ENCODE peak calls at places on chromosomes 13 and 19, in six cellular contexts. I, S, E, B, K and U are unnamed samples.

GRCh38 chr13:33316890-33317289 is 31.3 kb upstream of the STARD13 start:
- DNase-seq in I (no peak), S (no peak), E (no peak), B (no peak), K (no peak), U (no peak)

GRCh38 chr19:45503909-45504308 is 3.4 kb upstream of the VASP start:
- DNase-seq in I (no peak), S (no peak), E (no peak), B (no peak), K (no peak), U (no peak)

GRCh38 chr19:46036745-46037126 is 4.1 kb downstream of the IGFL4 start:
- DNase-seq in I (no peak), S (no peak), E (no peak), B (no peak), K (no peak), U (no peak)

GRCh38 chr13:98454389-98454881 is 122.5 kb downstream of the STK24 start:
- DNase-seq in I (peak; percentile 89), S (no peak), E (no peak), B (peak; percentile 67), K (peak; percentile 90), U (peak; percentile 91)

GRCh38 chr19:18967358-18968146 is 26.5 kb upstream of the HOMER3 start:
- DNase-seq in I (peak; percentile 53), S (no peak), E (peak; percentile 7), B (no peak), K (peak; percentile 92), U (no peak)

GRCh38 chr19:11205939-11206570 is 8.7 kb upstream of the KANK2 start:
- DNase-seq in I (no peak), S (no peak), E (no peak), B (no peak), K (no peak), U (no peak)

GRCh38 chr13:75788494-75788991 is 152.4 kb downstream of the LMO7 start:
- DNase-seq in I (peak; percentile 92), S (no peak), E (no peak), B (peak; percentile 55), K (peak; percentile 87), U (peak; percentile 71)

GRCh38 chr13:27997904-27998522 is 9.5 kb upstream of the URAD start:
- DNase-seq in I (peak; percentile 15), S (no peak), E (no peak), B (peak; percentile 12), K (peak; percentile 48), U (no peak)

GRCh38 chr13:97353927-97354326 is 80.0 kb upstream of the RAP2A start:
- DNase-seq in I (peak; percentile 58), S (no peak), E (no peak), B (peak; percentile 52), K (peak; percentile 25), U (no peak)

GRCh38 chr13:85864963-85865530 is 65.8 kb upstream of the SLITRK6 start:
- DNase-seq in I (peak; percentile 3), S (peak; percentile 22), E (no peak), B (peak; percentile 11), K (peak; percentile 1), U (no peak)

GRCh38 chr13:102517959-102518358 is 78.8 kb upstream of the TPP2 start:
- DNase-seq in I (no peak), S (peak; percentile 12), E (no peak), B (no peak), K (no peak), U (no peak)

GRCh38 chr13:21924958-21925357 is 254.1 kb downstream of the FGF9 start:
- DNase-seq in I (no peak), S (no peak), E (no peak), B (no peak), K (no peak), U (no peak)

GRCh38 chr13:86608739-86609138 is 809.5 kb upstream of the SLITRK6 start:
- DNase-seq in I (no peak), S (no peak), E (no peak), B (no peak), K (no peak), U (no peak)

GRCh38 chr19:52237771-52238400 is 31.5 kb upstream of the ZNF766 start:
- DNase-seq in I (peak; percentile 53), S (peak; percentile 44), E (no peak), B (peak; percentile 68), K (peak; percentile 78), U (peak; percentile 21)

GRCh38 chr13:72514141-72514540 is 213.3 kb downstream of the MZT1 start:
- DNase-seq in I (peak; percentile 58), S (no peak), E (no peak), B (peak; percentile 70), K (peak; percentile 28), U (no peak)

GRCh38 chr13:58949646-58950045 is 1214.1 kb downstream of the DIAPH3 start:
- DNase-seq in I (no peak), S (no peak), E (no peak), B (no peak), K (no peak), U (no peak)

GRCh38 chr13:27022571-27023311 is 148.9 kb downstream of the USP12 start:
- DNase-seq in I (peak; percentile 71), S (no peak), E (no peak), B (no peak), K (peak; percentile 20), U (no peak)

GRCh38 chr13:74045583-74045982 is 88.6 kb downstream of the KLF12 start:
- DNase-seq in I (no peak), S (no peak), E (no peak), B (no peak), K (no peak), U (no peak)

GRCh38 chr13:50149932-50150331 is 134.7 kb downstream of the KCNRG start:
- DNase-seq in I (no peak), S (no peak), E (no peak), B (no peak), K (no peak), U (no peak)

GRCh38 chr13:98885605-98886004 is 92.3 kb downstream of the DOCK9 start:
- DNase-seq in I (no peak), S (no peak), E (no peak), B (no peak), K (no peak), U (no peak)

GRCh38 chr19:56595548-56595899 is 422 bp downstream of the ZNF71 start:
- DNase-seq in I (peak; percentile 19), S (no peak), E (no peak), B (peak; percentile 25), K (no peak), U (no peak)

GRCh38 chr19:49473868-49474544 is at the start of gene FLT3LG:
- DNase-seq in I (peak; percentile 53), S (peak; percentile 96), E (no peak), B (peak; percentile 39), K (peak; percentile 77), U (peak; percentile 34)

GRCh38 chr19:55084416-55084815 is 8.7 kb downstream of the EPS8L1 start:
- DNase-seq in I (no peak), S (no peak), E (no peak), B (no peak), K (no peak), U (no peak)

GRCh38 chr13:50122465-50122864 is 107.2 kb downstream of the KCNRG start:
- DNase-seq in I (no peak), S (no peak), E (no peak), B (no peak), K (no peak), U (no peak)

GRCh38 chr13:21663197-21663596 is 7.7 kb upstream of the FGF9 start:
- DNase-seq in I (no peak), S (no peak), E (no peak), B (no peak), K (no peak), U (no peak)

GRCh38 chr13:44747179-44747578 is 171.0 kb upstream of the TSC22D1 start:
- DNase-seq in I (no peak), S (no peak), E (no peak), B (no peak), K (no peak), U (no peak)

GRCh38 chr13:49569993-49570689 is 15.2 kb downstream of the RCBTB1 start:
- DNase-seq in I (peak; percentile 23), S (peak; percentile 31), E (no peak), B (no peak), K (no peak), U (no peak)

GRCh38 chr19:57708641-57709354 is at the start of gene ZNF154:
- DNase-seq in I (peak; percentile 79), S (no peak), E (no peak), B (peak; percentile 80), K (peak; percentile 68), U (no peak)

GRCh38 chr13:109737606-109738005 is 48.8 kb downstream of the IRS2 start:
- DNase-seq in I (peak; percentile 78), S (no peak), E (no peak), B (no peak), K (peak; percentile 44), U (no peak)

DNA sequence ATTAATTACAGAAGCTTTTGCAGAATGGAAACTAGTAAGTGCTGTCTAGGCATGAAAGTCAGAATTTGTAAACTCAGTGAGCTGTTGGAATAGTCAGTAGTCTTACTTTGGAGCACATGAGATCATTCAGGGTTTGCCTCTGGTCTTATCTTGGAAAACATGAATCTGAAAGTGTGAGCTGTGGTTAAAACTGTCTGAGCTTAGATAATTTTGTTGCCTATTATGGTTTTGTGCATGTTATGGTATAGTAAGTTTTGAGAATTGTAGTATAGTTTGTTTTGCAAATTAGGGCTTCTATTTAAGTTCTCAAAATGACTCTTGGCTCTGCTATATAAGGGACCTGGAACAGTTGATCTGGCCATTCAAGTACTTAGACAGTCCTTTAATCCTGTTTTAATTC is 53.7 kb upstream of the TRPC4 start:
- DNase-seq in I (no peak), S (no peak), E (no peak), B (no peak), K (no peak), U (no peak)
- H3K4me3 ChIP-seq in I (no peak overlapping the region), S (no peak overlapping the region), E (no peak overlapping the region), B (no peak overlapping the region), K (no peak overlapping the region), U (no peak overlapping the region)

GRCh38 chr19:36573020-36573947 is at the start of gene ZNF529:
- DNase-seq in I (peak; percentile 90), S (peak; percentile 94), E (peak; percentile 72), B (peak; percentile 91), K (peak; percentile 91), U (peak; percentile 58)
- TF ChIP-seq CTCF in I (no peak), S (no peak), E (no peak), B (no peak), K (no peak), U (no peak)

GRCh38 chr19:41905273-41906002 is 22.5 kb downstream of the ARHGEF1 start:
- DNase-seq in I (no peak), S (no peak), E (no peak), B (no peak), K (no peak), U (no peak)
- H3K4me3 ChIP-seq in I (no peak overlapping the region), S (no peak overlapping the region), E (no peak overlapping the region), B (no peak overlapping the region), K (no peak overlapping the region), U (no peak overlapping the region)

GRCh38 chr19:13208964-13209796 is 59.0 kb downstream of the IER2 start:
- DNase-seq in I (no peak), S (no peak), E (no peak), B (no peak), K (no peak), U (no peak)
- TF ChIP-seq CTCF in I (no peak), S (no peak), E (no peak), B (no peak), K (no peak), U (no peak)